ENCODE peak calls at places on chromosomes 6 and 20, in five cellular contexts. V, B, N, H and U are unnamed samples.

GRCh38 chr20:13984211-13984610 is 6.2 kb downstream of the SEL1L2 start:
- DNase-seq in V (no peak), B (no peak), N (no peak), H (no peak), U (no peak)

GRCh38 chr20:33659341-33660034 is 2.6 kb upstream of the C20orf144 start:
- DNase-seq in V (no peak), B (no peak), N (no peak), H (peak), U (no peak)

GRCh38 chr6:126620747-126621146 is 280.8 kb downstream of the CENPW start:
- DNase-seq in V (no peak), B (no peak), N (no peak), H (no peak), U (no peak)

GRCh38 chr6:80543598-80544181 is 437.2 kb downstream of the BCKDHB start:
- DNase-seq in V (no peak), B (no peak), N (no peak), H (no peak), U (no peak)

GRCh38 chr6:158803733-158804143 is 15.4 kb downstream of the EZR start:
- DNase-seq in V (peak), B (no peak), N (no peak), H (no peak), U (no peak)

GRCh38 chr6:26089272-26089671 is 2.0 kb downstream of the HFE start:
- DNase-seq in V (no peak), B (no peak), N (no peak), H (no peak), U (no peak)

GRCh38 chr6:45504947-45505346 is 127.2 kb upstream of the SUPT3H start:
- DNase-seq in V (peak), B (no peak), N (no peak), H (no peak), U (no peak)

GRCh38 chr20:63534427-63534830 is 2.7 kb downstream of the PTK6 start:
- DNase-seq in V (no peak), B (peak), N (no peak), H (no peak), U (no peak)

GRCh38 chr6:69647726-69648125 is 149.1 kb downstream of the LMBRD1 start:
- DNase-seq in V (no peak), B (no peak), N (no peak), H (no peak), U (no peak)

GRCh38 chr6:7184502-7184901 is 76.7 kb downstream of the RREB1 start:
- DNase-seq in V (no peak), B (no peak), N (no peak), H (no peak), U (no peak)

GRCh38 chr20:11124849-11125505 is 451.2 kb upstream of the JAG1 start:
- DNase-seq in V (no peak), B (no peak), N (no peak), H (no peak), U (no peak)

GRCh38 chr6:61809004-61809595 is 476.9 kb downstream of the KHDRBS2 start:
- DNase-seq in V (no peak), B (peak), N (no peak), H (no peak), U (no peak)

GRCh38 chr6:26216886-26217713 is 129.9 kb downstream of the HFE start:
- DNase-seq in V (peak), B (no peak), N (peak), H (peak), U (peak)

GRCh38 chr6:66926060-66926459 is 1219.0 kb upstream of the EYS start:
- DNase-seq in V (no peak), B (no peak), N (no peak), H (no peak), U (no peak)

GRCh38 chr20:48574383-48574782 is 253.4 kb downstream of the PREX1 start:
- DNase-seq in V (no peak), B (peak), N (no peak), H (no peak), U (no peak)

GRCh38 chr6:89081423-89082322 is 1.1 kb downstream of the PNRC1 start:
- DNase-seq in V (peak), B (peak), N (peak), H (peak), U (peak)

GRCh38 chr6:113774122-113774835 is 82.9 kb upstream of the MARCKS start:
- DNase-seq in V (no peak), B (no peak), N (no peak), H (no peak), U (no peak)

GRCh38 chr6:155147958-155148663 is 115.7 kb upstream of the CLDN20 start:
- DNase-seq in V (no peak), B (no peak), N (no peak), H (no peak), U (no peak)

GRCh38 chr6:41284726-41285125 is 1.8 kb downstream of the TREM1 start:
- DNase-seq in V (no peak), B (no peak), N (no peak), H (no peak), U (no peak)

GRCh38 chr6:4967301-4968030 is 36.4 kb downstream of the RPP40 start:
- DNase-seq in V (no peak), B (no peak), N (peak), H (no peak), U (no peak)

GRCh38 chr6:109979033-109979921 is 1.2 kb downstream of the GPR6 start:
- DNase-seq in V (no peak), B (peak), N (no peak), H (no peak), U (no peak)

GRCh38 chr6:44789790-44790189 is 402.3 kb downstream of the CDC5L start:
- DNase-seq in V (no peak), B (no peak), N (no peak), H (no peak), U (no peak)

GRCh38 chr6:15901141-15902115 is 227.5 kb upstream of the MYLIP start:
- DNase-seq in V (no peak), B (no peak), N (no peak), H (no peak), U (no peak)

GRCh38 chr20:1897486-1897885 is 2.3 kb downstream of the SIRPA start:
- DNase-seq in V (no peak), B (no peak), N (no peak), H (no peak), U (no peak)

GRCh38 chr6:149499066-149499465 is 14.3 kb upstream of the ZC3H12D start:
- DNase-seq in V (no peak), B (no peak), N (no peak), H (no peak), U (no peak)

GRCh38 chr6:51678274-51678673 is 409.1 kb downstream of the PKHD1 start:
- DNase-seq in V (no peak), B (no peak), N (no peak), H (no peak), U (no peak)

GRCh38 chr6:44309092-44309491 is 4.1 kb downstream of the AARS2 start:
- DNase-seq in V (no peak), B (no peak), N (no peak), H (no peak), U (no peak)

GRCh38 chr6:37679539-37680476 is 17.9 kb downstream of the MDGA1 start:
- DNase-seq in V (no peak), B (no peak), N (no peak), H (no peak), U (no peak)

GRCh38 chr6:168756009-168756634 is 315.1 kb downstream of the SMOC2 start:
- DNase-seq in V (no peak), B (no peak), N (no peak), H (no peak), U (no peak)

GRCh38 chr6:37831457-37831856 is 11.9 kb downstream of the ZFAND3 start:
- DNase-seq in V (no peak), B (no peak), N (no peak), H (no peak), U (no peak)

GRCh38 chr20:51583499-51583898 is 41.0 kb upstream of the NFATC2 start:
- DNase-seq in V (no peak), B (no peak), N (no peak), H (no peak), U (no peak)

GRCh38 chr20:2698912-2699311 is 6.3 kb downstream of the EBF4 start:
- DNase-seq in V (peak), B (no peak), N (peak), H (peak), U (peak)

GRCh38 chr20:46520976-46521579 is 7.7 kb upstream of the ZNF334 start:
- DNase-seq in V (peak), B (peak), N (peak), H (peak), U (peak)

GRCh38 chr6:157263881-157264397 is 59.4 kb downstream of the TMEM242 start:
- DNase-seq in V (no peak), B (no peak), N (no peak), H (peak), U (no peak)

GRCh38 chr6:38213275-38213674 is 393.7 kb downstream of the ZFAND3 start:
- DNase-seq in V (no peak), B (no peak), N (no peak), H (no peak), U (no peak)

GRCh38 chr6:34466242-34467185 is 638 bp downstream of the PACSIN1 start:
- DNase-seq in V (no peak), B (no peak), N (no peak), H (peak), U (no peak)

GRCh38 chr6:145929037-145929633 is 35.0 kb downstream of the SHPRH start:
- DNase-seq in V (no peak), B (peak), N (no peak), H (no peak), U (no peak)
- TF ChIP-seq CTCF in V (peak), B (peak), N (peak), H (peak), U (peak)

GRCh38 chr20:40535816-40536215 is 153.2 kb downstream of the MAFB start:
- DNase-seq in V (no peak), B (no peak), N (no peak), H (no peak), U (no peak)

GRCh38 chr20:40536866-40537265 is 152.2 kb downstream of the MAFB start:
- DNase-seq in V (no peak), B (no peak), N (no peak), H (no peak), U (no peak)

GRCh38 chr20:40532103-40532502 is 156.9 kb downstream of the MAFB start:
- DNase-seq in V (no peak), B (no peak), N (no peak), H (no peak), U (no peak)
- TF ChIP-seq CTCF in V (no peak), B (peak), N (no peak), H (no peak), U (peak)

GRCh38 chr6:83804886-83805285 is 48.3 kb upstream of the RIPPLY2 start:
- DNase-seq in V (no peak), B (peak), N (no peak), H (no peak), U (no peak)
- TF ChIP-seq CTCF in V (no peak), B (no peak), N (no peak), H (no peak), U (no peak)

GRCh38 chr6:11194399-11195274 is 37.8 kb downstream of the NEDD9 start:
- DNase-seq in V (no peak), B (no peak), N (no peak), H (no peak), U (no peak)
- TF ChIP-seq CTCF in V (no peak), B (no peak), N (no peak), H (no peak), U (no peak)

DNA sequence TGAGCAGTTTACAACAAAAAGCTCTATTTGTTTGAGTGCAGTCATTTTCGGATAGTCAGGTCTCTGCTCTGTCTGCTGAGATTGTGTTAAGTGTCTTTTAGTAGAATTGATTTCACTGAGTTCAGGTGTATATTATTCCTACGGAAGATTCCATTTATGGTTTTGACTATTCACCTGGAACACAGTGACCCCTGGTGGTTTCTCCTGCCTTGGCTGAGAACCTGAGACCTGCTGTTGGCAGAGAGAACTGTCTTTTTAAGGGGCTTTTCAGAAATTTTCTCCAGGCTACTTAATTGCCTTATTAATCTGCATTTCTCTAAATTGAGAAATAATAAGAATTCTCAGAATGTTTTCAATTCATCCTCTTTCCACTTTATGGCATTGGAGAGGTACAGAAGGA is 508.0 kb downstream of the TBC1D32 start:
- DNase-seq in V (peak), B (peak), N (peak), H (no peak), U (peak)
- TF ChIP-seq CTCF in V (peak), B (peak), N (peak), H (peak), U (peak)

GRCh38 chr6:139429559-139430150 is 55.2 kb upstream of the CITED2 start:
- DNase-seq in V (no peak), B (no peak), N (no peak), H (no peak), U (no peak)
- TF ChIP-seq CTCF in V (no peak), B (no peak), N (no peak), H (no peak), U (no peak)

DNA sequence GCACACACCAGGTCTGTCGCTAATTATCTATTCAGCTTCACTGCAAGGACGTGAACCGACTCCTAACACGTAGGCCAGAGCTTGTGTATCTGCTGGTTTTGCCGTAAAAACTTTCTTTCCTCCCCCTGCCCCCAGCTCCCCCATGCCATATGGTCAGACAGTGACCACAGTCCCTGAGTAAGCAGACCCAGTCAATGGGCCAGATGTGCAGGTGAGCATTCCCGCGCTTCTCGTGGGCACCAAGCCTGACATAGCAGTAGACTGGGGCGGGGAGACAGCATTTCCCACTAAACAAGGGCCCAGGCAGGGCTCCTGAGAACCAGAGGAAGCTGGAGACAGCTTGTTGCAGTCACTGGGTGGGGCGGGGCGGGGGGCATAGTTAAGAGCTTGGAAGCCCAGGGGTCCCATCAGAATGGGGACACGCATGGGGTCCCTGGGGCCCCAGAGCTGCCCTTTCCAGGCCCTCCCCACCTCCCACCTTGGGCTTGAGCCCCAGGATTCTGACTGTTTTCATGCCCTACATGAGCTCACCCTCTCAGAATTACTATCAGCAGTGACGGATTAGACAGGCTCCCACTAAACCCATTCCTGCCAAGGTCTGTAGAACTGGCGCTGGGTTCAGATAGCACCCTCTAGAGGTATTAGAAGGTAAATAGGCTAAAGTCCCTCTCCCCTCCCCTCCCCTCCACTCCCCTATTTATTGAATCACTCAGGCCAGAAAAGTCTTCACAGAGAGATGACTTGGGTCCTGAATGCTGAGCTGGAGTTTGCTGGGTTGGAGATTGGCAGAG is 51.8 kb downstream of the CDH26 start:
- DNase-seq in V (no peak), B (no peak), N (no peak), H (no peak), U (no peak)
- TF ChIP-seq CTCF in V (no peak), B (no peak), N (no peak), H (no peak), U (peak)